ENCODE peak calls at places on chromosomes 7 and 10, in ten cellular contexts. R, C, G, D, F, A, I, Z, N and X are unnamed samples.

GRCh38 chr10:132556994-132557441 is 19.4 kb downstream of the INPP5A start:
- DNase-seq in R (no peak), C (no peak), G (no peak), D (no peak), F (no peak), A (no peak), I (no peak), Z (no peak), N (no peak), X (no peak)

GRCh38 chr7:151810434-151811232 is 66.3 kb downstream of the PRKAG2 start:
- DNase-seq in R (no peak), C (no peak), G (no peak), D (no peak), F (no peak), A (no peak), I (no peak), Z (no peak), N (no peak), X (no peak)

GRCh38 chr10:116170815-116171250 is 102.2 kb downstream of the GFRA1 start:
- DNase-seq in R (peak; percentile 83), C (no peak), G (no peak), D (no peak), F (no peak), A (no peak), I (no peak), Z (no peak), N (no peak), X (no peak)

GRCh38 chr7:24573554-24574338 is 494 bp downstream of the PALS2 start:
- DNase-seq in R (peak; percentile 65), C (peak; percentile 44), G (no peak), D (peak; percentile 60), F (no peak), A (peak; percentile 14), I (no peak), Z (peak; percentile 10), N (peak; percentile 40), X (peak; percentile 55)

GRCh38 chr7:149494738-149495368 is 2.8 kb downstream of the ZNF746 start:
- DNase-seq in R (no peak), C (no peak), G (no peak), D (no peak), F (peak; percentile 39), A (no peak), I (no peak), Z (no peak), N (no peak), X (no peak)

GRCh38 chr7:29457565-29457971 is 106.1 kb upstream of the PRR15 start:
- DNase-seq in R (peak; percentile 65), C (no peak), G (no peak), D (no peak), F (no peak), A (no peak), I (no peak), Z (no peak), N (no peak), X (no peak)

GRCh38 chr10:113849140-113849803 is 4.6 kb downstream of the DCLRE1A start:
- DNase-seq in R (no peak), C (no peak), G (no peak), D (no peak), F (no peak), A (no peak), I (no peak), Z (no peak), N (no peak), X (no peak)

GRCh38 chr7:17405786-17406185 is 107.3 kb downstream of the AHR start:
- DNase-seq in R (peak; percentile 96), C (peak; percentile 95), G (peak; percentile 64), D (no peak), F (no peak), A (no peak), I (no peak), Z (no peak), N (no peak), X (peak; percentile 92)

GRCh38 chr7:100642534-100642907 is 1.2 kb upstream of the TFR2 start:
- DNase-seq in R (no peak), C (no peak), G (no peak), D (no peak), F (no peak), A (no peak), I (no peak), Z (no peak), N (peak; percentile 55), X (peak; percentile 48)

GRCh38 chr7:32357535-32358277 is 132.5 kb downstream of the LSM5 start:
- DNase-seq in R (peak; percentile 4), C (no peak), G (no peak), D (peak; percentile 65), F (no peak), A (no peak), I (no peak), Z (no peak), N (no peak), X (peak; percentile 50)